ENCODE peak calls at places on chromosomes 7 and 10, in seven cellular contexts. One of them, this sample, is unnamed.
A peak's percentile ranks its signal among the peaks of the same experiment; 100 is the strongest.

GRCh38 chr10:96496281-96496925 is 17.3 kb downstream of the TLL2 start:
- DNase-seq in HepG2: no peak
- DNase-seq in lung: no peak
- DNase-seq in WERI-Rb-1: no peak
- DNase-seq in IMR-90: peak; percentile 35
- DNase-seq in OCI-LY7: no peak
- DNase-seq in tibial artery: no peak
- DNase-seq in this sample: no peak

GRCh38 chr10:128028508-128029279 is 97.5 kb downstream of the MKI67 start:
- DNase-seq in HepG2: no peak
- DNase-seq in lung: no peak
- DNase-seq in WERI-Rb-1: peak; percentile 56
- DNase-seq in IMR-90: no peak
- DNase-seq in OCI-LY7: no peak
- DNase-seq in tibial artery: no peak
- DNase-seq in this sample: no peak

GRCh38 chr10:58972576-58973234 is 203.7 kb upstream of the PHYHIPL start:
- DNase-seq in HepG2: no peak
- DNase-seq in lung: no peak
- DNase-seq in WERI-Rb-1: peak; percentile 66
- DNase-seq in IMR-90: no peak
- DNase-seq in OCI-LY7: no peak
- DNase-seq in tibial artery: no peak
- DNase-seq in this sample: no peak

GRCh38 chr7:47298636-47299035 is 283.3 kb downstream of the TNS3 start:
- DNase-seq in HepG2: no peak
- DNase-seq in lung: no peak
- DNase-seq in WERI-Rb-1: no peak
- DNase-seq in IMR-90: no peak
- DNase-seq in OCI-LY7: no peak
- DNase-seq in tibial artery: no peak
- DNase-seq in this sample: no peak

GRCh38 chr10:77667426-77668324 is 30.1 kb upstream of the KCNMA1 start:
- DNase-seq in HepG2: no peak
- DNase-seq in lung: no peak
- DNase-seq in WERI-Rb-1: no peak
- DNase-seq in IMR-90: no peak
- DNase-seq in OCI-LY7: no peak
- DNase-seq in tibial artery: no peak
- DNase-seq in this sample: peak; percentile 7

GRCh38 chr10:133445268-133445732 is 8.4 kb upstream of the SCART1 start:
- DNase-seq in HepG2: no peak
- DNase-seq in lung: peak; percentile 19
- DNase-seq in WERI-Rb-1: peak; percentile 2
- DNase-seq in IMR-90: no peak
- DNase-seq in OCI-LY7: no peak
- DNase-seq in tibial artery: no peak
- DNase-seq in this sample: no peak

GRCh38 chr10:110563132-110563531 is 4.4 kb upstream of the SMC3 start:
- DNase-seq in HepG2: no peak
- DNase-seq in lung: no peak
- DNase-seq in WERI-Rb-1: no peak
- DNase-seq in IMR-90: no peak
- DNase-seq in OCI-LY7: no peak
- DNase-seq in tibial artery: no peak
- DNase-seq in this sample: no peak

GRCh38 chr10:112793197-112793921 is 156.7 kb upstream of the TCF7L2 start:
- DNase-seq in HepG2: no peak
- DNase-seq in lung: no peak
- DNase-seq in WERI-Rb-1: no peak
- DNase-seq in IMR-90: peak; percentile 58
- DNase-seq in OCI-LY7: no peak
- DNase-seq in tibial artery: no peak
- DNase-seq in this sample: no peak

GRCh38 chr7:157495594-157495993 is 158.8 kb downstream of the DNAJB6 start:
- DNase-seq in HepG2: no peak
- DNase-seq in lung: no peak
- DNase-seq in WERI-Rb-1: no peak
- DNase-seq in IMR-90: no peak
- DNase-seq in OCI-LY7: no peak
- DNase-seq in tibial artery: no peak
- DNase-seq in this sample: no peak

GRCh38 chr7:46146454-46147255 is 225.6 kb upstream of the IGFBP3 start:
- DNase-seq in HepG2: no peak
- DNase-seq in lung: no peak
- DNase-seq in WERI-Rb-1: no peak
- DNase-seq in IMR-90: peak; percentile 70
- DNase-seq in OCI-LY7: no peak
- DNase-seq in tibial artery: no peak
- DNase-seq in this sample: no peak

GRCh38 chr10:60470091-60470490 is 80.4 kb upstream of the ANK3 start:
- DNase-seq in HepG2: no peak
- DNase-seq in lung: no peak
- DNase-seq in WERI-Rb-1: no peak
- DNase-seq in IMR-90: no peak
- DNase-seq in OCI-LY7: no peak
- DNase-seq in tibial artery: no peak
- DNase-seq in this sample: no peak

GRCh38 chr7:69429817-69430501 is 168.3 kb upstream of the AUTS2 start:
- DNase-seq in HepG2: no peak
- DNase-seq in lung: peak; percentile 44
- DNase-seq in WERI-Rb-1: peak; percentile 10
- DNase-seq in IMR-90: no peak
- DNase-seq in OCI-LY7: no peak
- DNase-seq in tibial artery: peak; percentile 55
- DNase-seq in this sample: no peak

GRCh38 chr10:104326991-104327610 is 11.2 kb downstream of the ITPRIP start:
- DNase-seq in HepG2: no peak
- DNase-seq in lung: no peak
- DNase-seq in WERI-Rb-1: no peak
- DNase-seq in IMR-90: no peak
- DNase-seq in OCI-LY7: no peak
- DNase-seq in tibial artery: no peak
- DNase-seq in this sample: no peak

GRCh38 chr10:90947025-90947960 is 26.4 kb upstream of the ANKRD1 start:
- DNase-seq in HepG2: no peak
- DNase-seq in lung: no peak
- DNase-seq in WERI-Rb-1: no peak
- DNase-seq in IMR-90: peak; percentile 46
- DNase-seq in OCI-LY7: no peak
- DNase-seq in tibial artery: no peak
- DNase-seq in this sample: peak; percentile 94

GRCh38 chr10:84176351-84176750 is 2.8 kb downstream of the GPR15LG start:
- DNase-seq in HepG2: no peak
- DNase-seq in lung: no peak
- DNase-seq in WERI-Rb-1: no peak
- DNase-seq in IMR-90: no peak
- DNase-seq in OCI-LY7: no peak
- DNase-seq in tibial artery: no peak
- DNase-seq in this sample: no peak

GRCh38 chr10:58919927-58920654 is 256.4 kb upstream of the PHYHIPL start:
- DNase-seq in HepG2: peak; percentile 12
- DNase-seq in lung: no peak
- DNase-seq in WERI-Rb-1: no peak
- DNase-seq in IMR-90: peak; percentile 54
- DNase-seq in OCI-LY7: no peak
- DNase-seq in tibial artery: no peak
- DNase-seq in this sample: no peak

GRCh38 chr10:86648706-86649426 is 5.5 kb upstream of the OPN4 start:
- DNase-seq in HepG2: no peak
- DNase-seq in lung: peak; percentile 57
- DNase-seq in WERI-Rb-1: no peak
- DNase-seq in IMR-90: peak; percentile 68
- DNase-seq in OCI-LY7: no peak
- DNase-seq in tibial artery: peak; percentile 53
- DNase-seq in this sample: no peak

GRCh38 chr10:86708068-86708782 is 39.9 kb downstream of the LDB3 start:
- DNase-seq in HepG2: no peak
- DNase-seq in lung: no peak
- DNase-seq in WERI-Rb-1: no peak
- DNase-seq in IMR-90: no peak
- DNase-seq in OCI-LY7: no peak
- DNase-seq in tibial artery: no peak
- DNase-seq in this sample: no peak

GRCh38 chr7:16061011-16061410 is 360.3 kb downstream of the CRPPA start:
- DNase-seq in HepG2: no peak
- DNase-seq in lung: no peak
- DNase-seq in WERI-Rb-1: no peak
- DNase-seq in IMR-90: no peak
- DNase-seq in OCI-LY7: no peak
- DNase-seq in tibial artery: no peak
- DNase-seq in this sample: no peak

GRCh38 chr10:60846173-60846572 is 67.9 kb downstream of the CDK1 start:
- DNase-seq in HepG2: peak; percentile 9
- DNase-seq in lung: no peak
- DNase-seq in WERI-Rb-1: peak; percentile 40
- DNase-seq in IMR-90: peak; percentile 72
- DNase-seq in OCI-LY7: no peak
- DNase-seq in tibial artery: no peak
- DNase-seq in this sample: no peak

GRCh38 chr10:78794736-78795455 is 273.9 kb upstream of the ZMIZ1 start:
- DNase-seq in HepG2: no peak
- DNase-seq in lung: no peak
- DNase-seq in WERI-Rb-1: no peak
- DNase-seq in IMR-90: no peak
- DNase-seq in OCI-LY7: no peak
- DNase-seq in tibial artery: no peak
- DNase-seq in this sample: no peak
- H3K4me3 ChIP-seq in HepG2: no peak overlapping the region
- H3K4me3 ChIP-seq in lung: no peak overlapping the region
- H3K4me3 ChIP-seq in WERI-Rb-1: no peak overlapping the region
- H3K4me3 ChIP-seq in IMR-90: no peak overlapping the region
- H3K4me3 ChIP-seq in OCI-LY7: no peak overlapping the region
- H3K4me3 ChIP-seq in tibial artery: no peak overlapping the region
- H3K4me3 ChIP-seq in this sample: no peak overlapping the region

DNA sequence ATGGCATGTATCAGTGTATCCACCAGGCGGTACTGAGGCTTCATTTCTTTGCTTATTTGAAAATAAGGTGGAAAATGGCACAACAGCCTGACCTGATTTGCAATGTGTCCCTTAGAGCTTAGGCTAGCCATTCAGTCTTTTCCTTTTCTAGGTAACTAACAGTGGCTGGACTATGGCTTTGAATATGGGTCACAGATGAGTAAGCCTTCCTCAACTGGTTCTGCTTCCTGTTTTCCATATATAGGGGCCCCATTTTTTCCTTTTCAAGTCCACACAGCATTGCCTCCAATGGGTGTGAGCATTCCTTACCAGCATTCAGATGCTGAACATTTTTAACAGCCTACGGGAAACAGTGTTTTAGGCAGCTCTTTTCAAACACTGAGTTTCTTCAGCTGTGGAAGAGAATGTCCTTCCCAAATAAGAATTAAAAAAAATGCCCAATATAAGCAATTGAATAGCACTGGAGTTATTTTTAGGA is 3.9 kb upstream of the ITGB1 start:
- DNase-seq in HepG2: peak; percentile 57
- DNase-seq in lung: no peak
- DNase-seq in WERI-Rb-1: no peak
- DNase-seq in IMR-90: peak; percentile 93
- DNase-seq in OCI-LY7: peak; percentile 58
- DNase-seq in tibial artery: no peak
- DNase-seq in this sample: no peak
- H3K4me3 ChIP-seq in HepG2: no peak overlapping the region
- H3K4me3 ChIP-seq in lung: no peak overlapping the region
- H3K4me3 ChIP-seq in WERI-Rb-1: no peak overlapping the region
- H3K4me3 ChIP-seq in IMR-90: peak overlapping the region; percentile 5
- H3K4me3 ChIP-seq in OCI-LY7: peak overlapping the region; percentile 94
- H3K4me3 ChIP-seq in tibial artery: peak overlapping the region; percentile 12
- H3K4me3 ChIP-seq in this sample: no peak overlapping the region

GRCh38 chr7:8189615-8190014 is 72.4 kb downstream of the ICA1 start:
- DNase-seq in HepG2: no peak
- DNase-seq in lung: no peak
- DNase-seq in WERI-Rb-1: no peak
- DNase-seq in IMR-90: no peak
- DNase-seq in OCI-LY7: no peak
- DNase-seq in tibial artery: no peak
- DNase-seq in this sample: no peak

GRCh38 chr7:8192897-8193296 is 69.1 kb downstream of the ICA1 start:
- DNase-seq in HepG2: no peak
- DNase-seq in lung: no peak
- DNase-seq in WERI-Rb-1: no peak
- DNase-seq in IMR-90: no peak
- DNase-seq in OCI-LY7: no peak
- DNase-seq in tibial artery: no peak
- DNase-seq in this sample: no peak

GRCh38 chr7:8185907-8186306 is 76.1 kb downstream of the ICA1 start:
- DNase-seq in HepG2: no peak
- DNase-seq in lung: no peak
- DNase-seq in WERI-Rb-1: no peak
- DNase-seq in IMR-90: no peak
- DNase-seq in OCI-LY7: no peak
- DNase-seq in tibial artery: no peak
- DNase-seq in this sample: no peak

DNA sequence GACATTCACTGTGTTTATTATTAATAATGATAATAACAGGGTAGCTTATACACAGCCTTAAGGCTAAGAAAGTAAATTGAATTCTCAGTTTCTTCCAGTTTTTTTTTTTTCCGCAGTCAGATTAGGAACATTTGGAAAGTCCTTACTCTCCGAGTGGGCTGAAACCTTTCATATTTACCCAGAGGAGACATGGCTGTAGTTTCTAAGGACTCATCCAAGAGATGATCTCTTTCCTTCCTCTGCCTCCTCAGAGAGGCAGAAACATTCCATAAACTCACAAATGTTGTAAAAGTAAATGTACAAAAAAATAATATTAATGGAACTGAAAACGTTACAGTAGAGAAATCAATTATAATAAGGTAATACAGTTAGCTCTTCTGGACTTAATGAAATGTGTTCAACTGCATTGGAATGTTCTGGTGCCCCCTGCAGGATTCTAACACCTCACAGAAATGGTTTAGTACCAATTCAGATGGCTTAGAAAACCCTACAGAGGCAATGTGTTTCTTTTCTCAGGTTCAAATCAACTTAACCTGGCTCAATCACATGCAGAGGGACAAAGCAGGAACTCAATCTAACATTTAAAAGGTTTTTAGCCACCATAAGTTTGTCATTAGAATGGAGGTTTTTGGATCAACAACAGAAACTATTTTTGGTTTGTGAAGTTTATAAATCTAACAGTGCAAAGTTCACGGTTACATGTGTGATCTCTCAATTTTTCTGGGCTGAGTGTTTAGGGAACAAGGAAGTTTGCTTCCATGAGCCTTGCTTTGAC is 71.7 kb downstream of the ICA1 start:
- DNase-seq in HepG2: peak; percentile 44
- DNase-seq in lung: no peak
- DNase-seq in WERI-Rb-1: peak; percentile 61
- DNase-seq in IMR-90: peak; percentile 54
- DNase-seq in OCI-LY7: peak; percentile 74
- DNase-seq in tibial artery: peak; percentile 59
- DNase-seq in this sample: peak; percentile 62
- H3K4me3 ChIP-seq in HepG2: no peak overlapping the region
- H3K4me3 ChIP-seq in lung: no peak overlapping the region
- H3K4me3 ChIP-seq in WERI-Rb-1: no peak overlapping the region
- H3K4me3 ChIP-seq in IMR-90: no peak overlapping the region
- H3K4me3 ChIP-seq in OCI-LY7: no peak overlapping the region
- H3K4me3 ChIP-seq in tibial artery: no peak overlapping the region
- H3K4me3 ChIP-seq in this sample: no peak overlapping the region

DNA sequence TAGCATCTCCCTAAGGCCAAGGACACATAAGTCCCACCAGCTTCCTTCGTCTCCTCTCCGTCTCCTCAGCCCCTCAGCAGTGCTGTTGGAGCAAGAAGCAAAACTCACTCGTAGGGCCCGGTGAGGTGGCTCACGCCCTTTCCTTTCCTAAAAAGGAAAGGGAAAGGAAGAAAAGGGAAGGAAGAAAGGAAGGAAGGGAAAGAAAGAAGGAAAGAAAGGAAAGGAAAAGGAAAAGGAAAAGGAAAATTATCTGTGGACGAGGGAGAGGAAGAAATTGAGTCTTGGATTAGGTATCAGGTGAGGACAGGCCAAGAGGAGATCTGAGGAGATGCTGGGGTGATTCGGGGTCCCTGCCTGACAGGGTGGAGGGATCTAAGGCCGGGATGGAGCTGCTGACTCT is 3.1 kb upstream of the ZNF316 start:
- DNase-seq in HepG2: no peak
- DNase-seq in lung: no peak
- DNase-seq in WERI-Rb-1: no peak
- DNase-seq in IMR-90: no peak
- DNase-seq in OCI-LY7: no peak
- DNase-seq in tibial artery: no peak
- DNase-seq in this sample: no peak
- H3K4me3 ChIP-seq in HepG2: no peak overlapping the region
- H3K4me3 ChIP-seq in lung: no peak overlapping the region
- H3K4me3 ChIP-seq in WERI-Rb-1: no peak overlapping the region
- H3K4me3 ChIP-seq in IMR-90: no peak overlapping the region
- H3K4me3 ChIP-seq in OCI-LY7: no peak overlapping the region
- H3K4me3 ChIP-seq in tibial artery: no peak overlapping the region
- H3K4me3 ChIP-seq in this sample: no peak overlapping the region

This sample was measured in Jurkat, Clone E6-1.